ENCODE peak calls at places on chromosome 13, in four cellular contexts. One of them, this sample, is unnamed.

GRCh38 chr13:46314587-46314986 is 72.5 kb downstream of the RUBCNL start:
- DNase-seq in breast epithelium: no peak
- DNase-seq in mammary epithelial cell: no peak
- DNase-seq in OCI-LY7: no peak
- DNase-seq in this sample: no peak

GRCh38 chr13:35343417-35343816 is 133.1 kb downstream of the MAB21L1 start:
- DNase-seq in breast epithelium: no peak
- DNase-seq in mammary epithelial cell: no peak
- DNase-seq in OCI-LY7: no peak
- DNase-seq in this sample: no peak

GRCh38 chr13:84297246-84297645 is 415.0 kb upstream of the SLITRK1 start:
- DNase-seq in mammary epithelial cell: no peak
- DNase-seq in OCI-LY7: no peak
- DNase-seq in breast epithelium: no peak
- DNase-seq in this sample: no peak

GRCh38 chr13:106446011-106446410 is 89.5 kb downstream of the EFNB2 start:
- DNase-seq in mammary epithelial cell: peak
- DNase-seq in OCI-LY7: no peak
- DNase-seq in breast epithelium: no peak
- DNase-seq in this sample: no peak

GRCh38 chr13:19845758-19846157 is 17.7 kb downstream of the ZMYM5 start:
- DNase-seq in OCI-LY7: no peak
- DNase-seq in breast epithelium: no peak
- DNase-seq in mammary epithelial cell: peak
- DNase-seq in this sample: no peak

GRCh38 chr13:111184685-111185401 is 69.7 kb downstream of the ARHGEF7 start:
- DNase-seq in breast epithelium: no peak
- DNase-seq in OCI-LY7: peak
- DNase-seq in mammary epithelial cell: no peak
- DNase-seq in this sample: no peak

GRCh38 chr13:31927219-31927653 is 104.3 kb upstream of the FRY start:
- DNase-seq in mammary epithelial cell: no peak
- DNase-seq in breast epithelium: no peak
- DNase-seq in OCI-LY7: no peak
- DNase-seq in this sample: peak

GRCh38 chr13:31068119-31068423 is 93.6 kb downstream of the HSPH1 start:
- DNase-seq in breast epithelium: no peak
- DNase-seq in OCI-LY7: no peak
- DNase-seq in mammary epithelial cell: no peak
- DNase-seq in this sample: no peak

GRCh38 chr13:108176685-108177274 is 38.6 kb downstream of the LIG4 start:
- DNase-seq in breast epithelium: no peak
- DNase-seq in mammary epithelial cell: peak
- DNase-seq in OCI-LY7: peak
- DNase-seq in this sample: no peak

GRCh38 chr13:99197257-99197651 is 3.4 kb upstream of the UBAC2 start:
- DNase-seq in mammary epithelial cell: no peak
- DNase-seq in OCI-LY7: no peak
- DNase-seq in breast epithelium: no peak
- DNase-seq in this sample: peak

GRCh38 chr13:65868106-65868505 is 1362.0 kb downstream of the PCDH9 start:
- DNase-seq in breast epithelium: no peak
- DNase-seq in OCI-LY7: no peak
- DNase-seq in mammary epithelial cell: no peak
- DNase-seq in this sample: no peak

GRCh38 chr13:31947105-31947504 is 84.5 kb upstream of the FRY start:
- DNase-seq in breast epithelium: no peak
- DNase-seq in mammary epithelial cell: no peak
- DNase-seq in OCI-LY7: no peak
- DNase-seq in this sample: no peak

GRCh38 chr13:95710313-95710712 is 33.4 kb downstream of the DNAJC3 start:
- DNase-seq in breast epithelium: no peak
- DNase-seq in OCI-LY7: no peak
- DNase-seq in mammary epithelial cell: peak
- DNase-seq in this sample: no peak

GRCh38 chr13:95716231-95716630 is 39.3 kb downstream of the DNAJC3 start:
- DNase-seq in mammary epithelial cell: no peak
- DNase-seq in OCI-LY7: no peak
- DNase-seq in breast epithelium: no peak
- DNase-seq in this sample: no peak

GRCh38 chr13:95709101-95709500 is 32.2 kb downstream of the DNAJC3 start:
- DNase-seq in mammary epithelial cell: no peak
- DNase-seq in breast epithelium: no peak
- DNase-seq in OCI-LY7: no peak
- DNase-seq in this sample: no peak

GRCh38 chr13:95713651-95714050 is 36.7 kb downstream of the DNAJC3 start:
- DNase-seq in mammary epithelial cell: no peak
- DNase-seq in breast epithelium: no peak
- DNase-seq in OCI-LY7: no peak
- DNase-seq in this sample: no peak

GRCh38 chr13:95714142-95714832 is 37.3 kb downstream of the DNAJC3 start:
- DNase-seq in breast epithelium: no peak
- DNase-seq in OCI-LY7: no peak
- DNase-seq in mammary epithelial cell: peak
- DNase-seq in this sample: no peak
- H3K4me3 ChIP-seq in breast epithelium: no peak
- H3K4me3 ChIP-seq in OCI-LY7: no peak
- H3K4me3 ChIP-seq in mammary epithelial cell: no peak
- H3K4me3 ChIP-seq in this sample: no peak

GRCh38 chr13:43693639-43694038 is 93.1 kb downstream of the ENOX1 start:
- DNase-seq in breast epithelium: no peak
- DNase-seq in mammary epithelial cell: no peak
- DNase-seq in OCI-LY7: no peak
- DNase-seq in this sample: no peak
- H3K4me3 ChIP-seq in breast epithelium: no peak
- H3K4me3 ChIP-seq in mammary epithelial cell: no peak
- H3K4me3 ChIP-seq in OCI-LY7: no peak
- H3K4me3 ChIP-seq in this sample: no peak

GRCh38 chr13:101115762-101116161 is 300.5 kb downstream of the NALCN start:
- DNase-seq in mammary epithelial cell: peak
- DNase-seq in breast epithelium: no peak
- DNase-seq in OCI-LY7: no peak
- DNase-seq in this sample: no peak
- H3K4me3 ChIP-seq in mammary epithelial cell: no peak
- H3K4me3 ChIP-seq in breast epithelium: no peak
- H3K4me3 ChIP-seq in OCI-LY7: no peak
- H3K4me3 ChIP-seq in this sample: no peak

GRCh38 chr13:36418022-36418805 is 14.1 kb upstream of the CCNA1 start:
- DNase-seq in mammary epithelial cell: peak
- DNase-seq in OCI-LY7: no peak
- DNase-seq in breast epithelium: no peak
- DNase-seq in this sample: no peak
- H3K4me3 ChIP-seq in mammary epithelial cell: no peak
- H3K4me3 ChIP-seq in OCI-LY7: no peak
- H3K4me3 ChIP-seq in breast epithelium: no peak
- H3K4me3 ChIP-seq in this sample: no peak

DNA sequence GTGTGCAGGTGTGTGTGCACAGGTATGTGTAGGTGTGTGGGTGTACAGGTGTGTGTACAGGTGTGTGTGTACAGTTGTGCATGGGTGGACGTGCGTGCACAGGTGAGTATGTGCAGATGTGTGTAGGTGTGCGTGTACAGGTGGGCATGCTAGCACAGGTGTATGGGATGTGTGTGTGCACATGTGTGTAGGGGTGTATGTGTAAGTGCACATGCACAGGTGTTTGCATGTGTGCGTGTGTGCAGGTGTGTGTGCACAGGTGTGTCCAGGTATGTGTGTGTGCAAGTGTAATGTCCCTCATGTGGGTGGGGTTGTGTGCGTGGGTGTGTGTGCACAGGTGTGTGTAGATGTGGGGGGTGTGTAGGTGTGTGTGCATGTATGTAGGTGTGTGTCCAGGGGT is 27.5 kb upstream of the TFDP1 start:
- DNase-seq in breast epithelium: peak
- DNase-seq in OCI-LY7: no peak
- DNase-seq in mammary epithelial cell: no peak
- DNase-seq in this sample: no peak
- H3K4me3 ChIP-seq in breast epithelium: no peak
- H3K4me3 ChIP-seq in OCI-LY7: no peak
- H3K4me3 ChIP-seq in mammary epithelial cell: no peak
- H3K4me3 ChIP-seq in this sample: no peak

GRCh38 chr13:82917984-82918383 is 964.3 kb downstream of the SLITRK1 start:
- DNase-seq in breast epithelium: no peak
- DNase-seq in mammary epithelial cell: no peak
- DNase-seq in OCI-LY7: no peak
- DNase-seq in this sample: no peak
- H3K4me3 ChIP-seq in breast epithelium: no peak
- H3K4me3 ChIP-seq in mammary epithelial cell: no peak
- H3K4me3 ChIP-seq in OCI-LY7: no peak
- H3K4me3 ChIP-seq in this sample: no peak

GRCh38 chr13:29503041-29503837 is 92.2 kb downstream of the SLC7A1 start:
- DNase-seq in mammary epithelial cell: no peak
- DNase-seq in OCI-LY7: no peak
- DNase-seq in breast epithelium: no peak
- DNase-seq in this sample: no peak
- H3K4me3 ChIP-seq in mammary epithelial cell: no peak
- H3K4me3 ChIP-seq in OCI-LY7: no peak
- H3K4me3 ChIP-seq in breast epithelium: no peak
- H3K4me3 ChIP-seq in this sample: no peak

GRCh38 chr13:29901714-29902631 is 51.6 kb upstream of the UBL3 start:
- DNase-seq in breast epithelium: peak
- DNase-seq in mammary epithelial cell: peak
- DNase-seq in OCI-LY7: no peak
- DNase-seq in this sample: peak
- H3K4me3 ChIP-seq in breast epithelium: no peak
- H3K4me3 ChIP-seq in mammary epithelial cell: no peak
- H3K4me3 ChIP-seq in OCI-LY7: no peak
- H3K4me3 ChIP-seq in this sample: no peak